ENCODE peak calls at places on chromosomes 6 and 20, in seven cellular contexts. One of them, this sample, is unnamed.

GRCh38 chr20:10034717-10035571 is at the start of gene ANKEF1:
- DNase-seq in pancreas: peak; percentile 94
- DNase-seq in mesendoderm: peak; percentile 86
- DNase-seq in upper lobe of left lung: peak; percentile 89
- DNase-seq in breast epithelium: peak; percentile 79
- DNase-seq in prostate gland: peak; percentile 80
- DNase-seq in HepG2: peak; percentile 87
- DNase-seq in this sample: peak; percentile 60

GRCh38 chr6:136921521-136921935 is 573 bp upstream of the SLC35D3 start:
- DNase-seq in breast epithelium: no peak
- DNase-seq in HepG2: no peak
- DNase-seq in prostate gland: no peak
- DNase-seq in pancreas: no peak
- DNase-seq in upper lobe of left lung: no peak
- DNase-seq in mesendoderm: peak; percentile 26
- DNase-seq in this sample: no peak

GRCh38 chr6:1597121-1597744 is 12.5 kb upstream of the FOXC1 start:
- DNase-seq in HepG2: no peak
- DNase-seq in prostate gland: no peak
- DNase-seq in pancreas: no peak
- DNase-seq in breast epithelium: no peak
- DNase-seq in mesendoderm: peak; percentile 99
- DNase-seq in upper lobe of left lung: no peak
- DNase-seq in this sample: no peak

GRCh38 chr6:166277021-166277420 is 31.2 kb downstream of the PRR18 start:
- DNase-seq in HepG2: no peak
- DNase-seq in breast epithelium: no peak
- DNase-seq in prostate gland: no peak
- DNase-seq in upper lobe of left lung: no peak
- DNase-seq in mesendoderm: no peak
- DNase-seq in pancreas: no peak
- DNase-seq in this sample: no peak

GRCh38 chr20:37081717-37082289 is 14.0 kb downstream of the RBL1 start:
- DNase-seq in prostate gland: no peak
- DNase-seq in mesendoderm: peak; percentile 3
- DNase-seq in upper lobe of left lung: no peak
- DNase-seq in pancreas: no peak
- DNase-seq in breast epithelium: no peak
- DNase-seq in HepG2: no peak
- DNase-seq in this sample: no peak

GRCh38 chr6:40852667-40853383 is 186.2 kb downstream of the UNC5CL start:
- DNase-seq in breast epithelium: no peak
- DNase-seq in HepG2: peak; percentile 26
- DNase-seq in upper lobe of left lung: no peak
- DNase-seq in mesendoderm: peak; percentile 89
- DNase-seq in pancreas: peak; percentile 16
- DNase-seq in prostate gland: no peak
- DNase-seq in this sample: no peak

GRCh38 chr6:130306377-130306776 is 59.4 kb upstream of the TMEM200A start:
- DNase-seq in HepG2: no peak
- DNase-seq in pancreas: no peak
- DNase-seq in upper lobe of left lung: no peak
- DNase-seq in prostate gland: no peak
- DNase-seq in breast epithelium: no peak
- DNase-seq in mesendoderm: no peak
- DNase-seq in this sample: no peak

GRCh38 chr20:3158968-3159431 is 665 bp downstream of the FASTKD5 start:
- DNase-seq in pancreas: no peak
- DNase-seq in HepG2: no peak
- DNase-seq in prostate gland: no peak
- DNase-seq in upper lobe of left lung: no peak
- DNase-seq in mesendoderm: peak; percentile 68
- DNase-seq in breast epithelium: no peak
- DNase-seq in this sample: no peak

GRCh38 chr6:43276180-43277082 is 21.6 kb upstream of the SLC22A7 start:
- DNase-seq in breast epithelium: no peak
- DNase-seq in HepG2: peak; percentile 82
- DNase-seq in mesendoderm: no peak
- DNase-seq in upper lobe of left lung: no peak
- DNase-seq in prostate gland: no peak
- DNase-seq in pancreas: no peak
- DNase-seq in this sample: no peak

GRCh38 chr6:12119085-12119588 is 107.0 kb downstream of the HIVEP1 start:
- DNase-seq in pancreas: no peak
- DNase-seq in breast epithelium: no peak
- DNase-seq in mesendoderm: peak; percentile 43
- DNase-seq in upper lobe of left lung: no peak
- DNase-seq in prostate gland: no peak
- DNase-seq in HepG2: no peak
- DNase-seq in this sample: no peak

GRCh38 chr6:148285205-148285604 is 57.4 kb upstream of the SASH1 start:
- DNase-seq in pancreas: no peak
- DNase-seq in mesendoderm: no peak
- DNase-seq in upper lobe of left lung: no peak
- DNase-seq in HepG2: no peak
- DNase-seq in prostate gland: no peak
- DNase-seq in breast epithelium: no peak
- DNase-seq in this sample: no peak

GRCh38 chr20:47466193-47466592 is 35.5 kb upstream of the NCOA3 start:
- DNase-seq in upper lobe of left lung: no peak
- DNase-seq in prostate gland: no peak
- DNase-seq in HepG2: no peak
- DNase-seq in pancreas: no peak
- DNase-seq in mesendoderm: no peak
- DNase-seq in breast epithelium: no peak
- DNase-seq in this sample: no peak

GRCh38 chr6:157707576-157707975 is 115.5 kb upstream of the SNX9 start:
- DNase-seq in HepG2: no peak
- DNase-seq in prostate gland: no peak
- DNase-seq in upper lobe of left lung: no peak
- DNase-seq in breast epithelium: no peak
- DNase-seq in mesendoderm: no peak
- DNase-seq in pancreas: no peak
- DNase-seq in this sample: no peak

GRCh38 chr6:163324928-163325784 is 89.4 kb upstream of the QKI start:
- DNase-seq in mesendoderm: no peak
- DNase-seq in HepG2: peak; percentile 68
- DNase-seq in pancreas: no peak
- DNase-seq in breast epithelium: no peak
- DNase-seq in prostate gland: peak; percentile 31
- DNase-seq in upper lobe of left lung: peak; percentile 56
- DNase-seq in this sample: peak; percentile 51

GRCh38 chr6:146358341-146359046 is 185.1 kb upstream of the RAB32 start:
- DNase-seq in upper lobe of left lung: no peak
- DNase-seq in HepG2: no peak
- DNase-seq in mesendoderm: peak; percentile 45
- DNase-seq in prostate gland: no peak
- DNase-seq in pancreas: no peak
- DNase-seq in breast epithelium: no peak
- DNase-seq in this sample: no peak

GRCh38 chr6:57172136-57173055 is at the start of gene BAG2:
- DNase-seq in upper lobe of left lung: peak; percentile 86
- DNase-seq in HepG2: peak; percentile 88
- DNase-seq in breast epithelium: peak; percentile 66
- DNase-seq in prostate gland: peak; percentile 68
- DNase-seq in mesendoderm: peak; percentile 96
- DNase-seq in pancreas: peak; percentile 83
- DNase-seq in this sample: peak; percentile 90

GRCh38 chr6:88163576-88163975 is 2.6 kb downstream of the CNR1 start:
- DNase-seq in breast epithelium: no peak
- DNase-seq in mesendoderm: no peak
- DNase-seq in upper lobe of left lung: no peak
- DNase-seq in prostate gland: no peak
- DNase-seq in pancreas: no peak
- DNase-seq in HepG2: no peak
- DNase-seq in this sample: no peak

GRCh38 chr6:142152731-142153130 is 5.7 kb downstream of the VTA1 start:
- DNase-seq in HepG2: no peak
- DNase-seq in prostate gland: no peak
- DNase-seq in upper lobe of left lung: no peak
- DNase-seq in breast epithelium: no peak
- DNase-seq in pancreas: no peak
- DNase-seq in mesendoderm: no peak
- DNase-seq in this sample: no peak

GRCh38 chr6:142153230-142153629 is 6.2 kb downstream of the VTA1 start:
- DNase-seq in upper lobe of left lung: no peak
- DNase-seq in breast epithelium: no peak
- DNase-seq in HepG2: no peak
- DNase-seq in prostate gland: no peak
- DNase-seq in pancreas: no peak
- DNase-seq in mesendoderm: no peak
- DNase-seq in this sample: no peak

GRCh38 chr6:142155091-142155490 is 8.0 kb downstream of the VTA1 start:
- DNase-seq in breast epithelium: no peak
- DNase-seq in upper lobe of left lung: no peak
- DNase-seq in pancreas: no peak
- DNase-seq in mesendoderm: no peak
- DNase-seq in prostate gland: no peak
- DNase-seq in HepG2: no peak
- DNase-seq in this sample: no peak

DNA sequence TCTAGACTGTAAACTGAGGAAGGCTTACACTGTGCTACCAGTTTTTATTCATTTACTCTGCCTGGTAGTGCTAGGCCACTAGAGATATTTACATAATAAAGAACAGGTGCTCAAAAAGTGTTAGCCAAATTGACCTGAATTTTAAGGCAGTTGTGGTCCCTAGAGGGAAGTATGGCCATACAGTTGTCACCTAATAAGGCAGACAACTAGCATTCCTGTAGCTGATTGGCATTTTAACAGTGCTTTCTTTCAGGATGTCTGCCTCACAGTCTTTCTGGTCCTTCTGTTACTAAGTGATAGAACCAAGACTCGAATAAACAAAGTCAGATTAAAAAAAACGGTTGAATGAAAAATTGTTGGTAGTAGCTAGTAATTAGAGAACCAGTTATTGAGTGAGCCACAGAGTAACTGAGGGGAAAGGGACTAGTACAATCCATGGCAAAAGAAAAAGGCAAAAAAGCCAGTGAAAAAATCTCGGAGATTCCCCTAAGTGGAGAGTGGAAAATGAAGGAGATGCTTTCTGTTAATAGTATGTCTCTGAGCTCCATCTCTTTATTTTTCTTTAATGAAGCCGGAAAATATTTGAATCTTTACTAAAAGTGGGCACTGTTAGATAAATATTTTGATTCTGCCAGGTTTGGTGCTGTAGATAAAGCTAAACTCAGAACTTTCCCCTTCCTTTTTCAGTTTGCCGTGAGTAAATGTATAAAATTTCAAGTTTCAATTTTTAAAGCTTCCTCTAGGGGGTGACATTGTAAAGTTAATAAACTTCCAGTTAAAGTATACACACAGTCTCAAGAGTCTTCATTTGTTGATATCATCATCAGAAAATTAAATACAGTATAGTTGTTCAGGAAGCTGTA is 9.1 kb downstream of the VTA1 start:
- DNase-seq in breast epithelium: no peak
- DNase-seq in upper lobe of left lung: no peak
- DNase-seq in HepG2: peak; percentile 30
- DNase-seq in prostate gland: no peak
- DNase-seq in mesendoderm: peak; percentile 70
- DNase-seq in pancreas: no peak
- DNase-seq in this sample: no peak
- H3K4me3 ChIP-seq in breast epithelium: no peak overlapping the region
- H3K4me3 ChIP-seq in upper lobe of left lung: no peak overlapping the region
- H3K4me3 ChIP-seq in HepG2: no peak overlapping the region
- H3K4me3 ChIP-seq in prostate gland: no peak overlapping the region
- H3K4me3 ChIP-seq in mesendoderm: no peak overlapping the region
- H3K4me3 ChIP-seq in pancreas: no peak overlapping the region
- H3K4me3 ChIP-seq in this sample: no peak overlapping the region

DNA sequence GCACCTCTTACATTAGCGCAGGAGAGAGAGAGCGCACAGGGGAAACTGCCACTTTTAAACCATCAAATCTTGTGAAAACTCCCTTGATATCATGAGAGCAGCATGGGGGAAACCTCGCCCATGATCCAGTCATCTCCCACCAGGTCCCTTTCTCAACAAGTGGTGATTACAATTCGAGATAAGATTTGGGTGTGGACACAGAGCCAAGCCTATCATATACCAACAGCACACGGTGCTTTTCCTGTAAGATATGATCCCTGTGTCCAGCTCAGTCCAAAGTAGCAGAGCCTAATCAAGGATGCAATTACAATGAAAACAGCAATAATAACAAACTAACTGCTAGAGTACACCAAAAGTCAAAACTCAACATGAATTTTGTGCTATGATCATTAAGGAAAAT is 148.7 kb upstream of the TCF21 start:
- DNase-seq in pancreas: no peak
- DNase-seq in prostate gland: no peak
- DNase-seq in breast epithelium: no peak
- DNase-seq in HepG2: no peak
- DNase-seq in upper lobe of left lung: no peak
- DNase-seq in mesendoderm: no peak
- DNase-seq in this sample: no peak
- H3K27ac ChIP-seq in pancreas: no peak overlapping the region
- H3K27ac ChIP-seq in prostate gland: no peak overlapping the region
- H3K27ac ChIP-seq in breast epithelium: no peak overlapping the region
- H3K27ac ChIP-seq in HepG2: no peak overlapping the region
- H3K27ac ChIP-seq in upper lobe of left lung: no peak overlapping the region
- H3K27ac ChIP-seq in mesendoderm: no peak overlapping the region
- H3K27ac ChIP-seq in this sample: no peak overlapping the region

GRCh38 chr6:3425574-3425973 is 31.3 kb downstream of the SLC22A23 start:
- DNase-seq in pancreas: no peak
- DNase-seq in breast epithelium: no peak
- DNase-seq in HepG2: no peak
- DNase-seq in prostate gland: no peak
- DNase-seq in upper lobe of left lung: no peak
- DNase-seq in mesendoderm: no peak
- DNase-seq in this sample: no peak

GRCh38 chr6:3427740-3428085 is 29.1 kb downstream of the SLC22A23 start:
- DNase-seq in upper lobe of left lung: no peak
- DNase-seq in pancreas: peak; percentile 80
- DNase-seq in HepG2: no peak
- DNase-seq in mesendoderm: no peak
- DNase-seq in prostate gland: peak; percentile 31
- DNase-seq in breast epithelium: no peak
- DNase-seq in this sample: peak; percentile 27

GRCh38 chr6:3428247-3428646 is 28.6 kb downstream of the SLC22A23 start:
- DNase-seq in HepG2: no peak
- DNase-seq in pancreas: no peak
- DNase-seq in breast epithelium: no peak
- DNase-seq in prostate gland: peak; percentile 37
- DNase-seq in mesendoderm: no peak
- DNase-seq in upper lobe of left lung: no peak
- DNase-seq in this sample: no peak

GRCh38 chr6:3426091-3426780 is 30.6 kb downstream of the SLC22A23 start:
- DNase-seq in HepG2: no peak
- DNase-seq in breast epithelium: no peak
- DNase-seq in upper lobe of left lung: no peak
- DNase-seq in prostate gland: no peak
- DNase-seq in mesendoderm: no peak
- DNase-seq in pancreas: no peak
- DNase-seq in this sample: no peak

GRCh38 chr6:3426817-3427739 is 29.8 kb downstream of the SLC22A23 start:
- DNase-seq in prostate gland: no peak
- DNase-seq in upper lobe of left lung: no peak
- DNase-seq in pancreas: no peak
- DNase-seq in HepG2: no peak
- DNase-seq in breast epithelium: no peak
- DNase-seq in mesendoderm: no peak
- DNase-seq in this sample: no peak
- H3K4me1 ChIP-seq in prostate gland: peaks cover 2% of the 10 kb centered on the region
- H3K4me1 ChIP-seq in upper lobe of left lung: no peaks in the 10 kb centered on the region
- H3K4me1 ChIP-seq in pancreas: peaks cover 4% of the 10 kb centered on the region
- H3K4me1 ChIP-seq in HepG2: peaks cover 17% of the 10 kb centered on the region
- H3K4me1 ChIP-seq in breast epithelium: peaks cover 9% of the 10 kb centered on the region
- H3K4me1 ChIP-seq in mesendoderm: no peaks in the 10 kb centered on the region
- H3K4me1 ChIP-seq in this sample: peaks cover 11% of the 10 kb centered on the region

GRCh38 chr6:2768125-2768524 is 2.9 kb downstream of the WRNIP1 start:
- DNase-seq in HepG2: no peak
- DNase-seq in prostate gland: no peak
- DNase-seq in mesendoderm: no peak
- DNase-seq in upper lobe of left lung: no peak
- DNase-seq in breast epithelium: no peak
- DNase-seq in pancreas: no peak
- DNase-seq in this sample: no peak
- H3K4me3 ChIP-seq in HepG2: peak overlapping the region; percentile 85
- H3K4me3 ChIP-seq in prostate gland: no peak overlapping the region
- H3K4me3 ChIP-seq in mesendoderm: no peak overlapping the region
- H3K4me3 ChIP-seq in upper lobe of left lung: peak overlapping the region; percentile 96
- H3K4me3 ChIP-seq in breast epithelium: peak overlapping the region; percentile 94
- H3K4me3 ChIP-seq in pancreas: no peak overlapping the region
- H3K4me3 ChIP-seq in this sample: peak overlapping the region; percentile 85

This sample was measured in left ventricle myocardium inferior.